ENCODE peak calls at places on chromosomes 11 and 22, in six cellular contexts. R is spleen, T is stomach, W is fibroblast of mammary gland, P is lower leg skin, V is cardiac fibroblast. D is an unnamed sample.

GRCh38 chr11:18347471-18348125 is 25.2 kb downstream of the GTF2H1 start:
- DNase-seq in R (no peak), T (no peak), W (peak), P (no peak), V (no peak), D (no peak)

GRCh38 chr11:112599861-112600533 is 339.3 kb upstream of the PLET1 start:
- DNase-seq in R (no peak), T (no peak), W (no peak), P (no peak), V (peak), D (no peak)

GRCh38 chr11:12272821-12273617 is 104.4 kb upstream of the PARVA start:
- DNase-seq in R (no peak), T (no peak), W (no peak), P (no peak), V (no peak), D (no peak)

GRCh38 chr11:108009497-108010360 is 1.0 kb downstream of the CUL5 start:
- DNase-seq in R (no peak), T (peak), W (peak), P (no peak), V (peak), D (no peak)

GRCh38 chr22:41821449-41822030 is 11.4 kb upstream of the SREBF2 start:
- DNase-seq in R (no peak), T (no peak), W (no peak), P (no peak), V (no peak), D (no peak)

GRCh38 chr22:50696799-50697561 is 24.4 kb downstream of the SHANK3 start:
- DNase-seq in R (peak), T (no peak), W (no peak), P (no peak), V (peak), D (no peak)

GRCh38 chr22:23775779-23776375 is 3.2 kb downstream of the MMP11 start:
- DNase-seq in R (no peak), T (no peak), W (no peak), P (no peak), V (no peak), D (no peak)

GRCh38 chr11:33558097-33558496 is 142.5 kb downstream of the C11orf91 start:
- DNase-seq in R (no peak), T (no peak), W (no peak), P (no peak), V (no peak), D (no peak)

GRCh38 chr11:121482231-121483129 is 29.7 kb upstream of the SORL1-AS1 start:
- DNase-seq in R (no peak), T (no peak), W (no peak), P (no peak), V (peak), D (no peak)

GRCh38 chr11:112884012-112884767 is 77.0 kb upstream of the NCAM1 start:
- DNase-seq in R (no peak), T (no peak), W (no peak), P (no peak), V (no peak), D (no peak)

GRCh38 chr11:121422675-121423074 is 29.4 kb upstream of the SORL1 start:
- DNase-seq in R (no peak), T (no peak), W (no peak), P (no peak), V (no peak), D (no peak)

GRCh38 chr11:69354545-69354897 is 60.6 kb downstream of the MYEOV start:
- DNase-seq in R (no peak), T (no peak), W (no peak), P (no peak), V (no peak), D (no peak)

GRCh38 chr11:117546431-117547160 is 218.9 kb downstream of the CEP164 start:
- DNase-seq in R (no peak), T (no peak), W (no peak), P (no peak), V (no peak), D (no peak)

GRCh38 chr22:36493690-36494110 is 12.3 kb upstream of the TXN2 start:
- DNase-seq in R (peak), T (no peak), W (no peak), P (no peak), V (no peak), D (no peak)

GRCh38 chr11:64877390-64878222 is 815 bp downstream of the EHD1 start:
- DNase-seq in R (peak), T (no peak), W (no peak), P (no peak), V (no peak), D (no peak)

GRCh38 chr11:130881475-130882137 is 34.7 kb downstream of the SNX19 start:
- DNase-seq in R (no peak), T (no peak), W (no peak), P (no peak), V (no peak), D (no peak)

GRCh38 chr11:72752088-72752914 is at the start of gene ARAP1:
- DNase-seq in R (peak), T (peak), W (peak), P (peak), V (peak), D (no peak)

GRCh38 chr11:65973439-65974110 is 12.0 kb downstream of the SART1 start:
- DNase-seq in R (no peak), T (no peak), W (peak), P (no peak), V (no peak), D (no peak)

GRCh38 chr11:44681698-44682097 is 45.1 kb upstream of the TSPAN18 start:
- DNase-seq in R (no peak), T (no peak), W (peak), P (no peak), V (peak), D (no peak)

GRCh38 chr11:14644396-14645246 is 1.0 kb downstream of the PDE3B start:
- DNase-seq in R (peak), T (peak), W (no peak), P (no peak), V (peak), D (peak)

GRCh38 chr11:117300301-117300700 is 9.2 kb downstream of the BACE1-AS start:
- DNase-seq in R (no peak), T (no peak), W (peak), P (no peak), V (peak), D (no peak)

GRCh38 chr11:114738954-114739353 is 60.6 kb downstream of the NXPE2 start:
- DNase-seq in R (no peak), T (peak), W (peak), P (peak), V (peak), D (no peak)

GRCh38 chr11:60899021-60899936 is 7.1 kb downstream of the PRPF19 start:
- DNase-seq in R (no peak), T (peak), W (peak), P (no peak), V (peak), D (no peak)

GRCh38 chr11:69393865-69394233 is 87.6 kb upstream of the LINC01488 start:
- DNase-seq in R (peak), T (no peak), W (no peak), P (no peak), V (no peak), D (no peak)

GRCh38 chr11:100328626-100329340 is 358.3 kb upstream of the ARHGAP42 start:
- DNase-seq in R (no peak), T (no peak), W (peak), P (no peak), V (no peak), D (no peak)
- TF ChIP-seq CTCF in R (no peak), T (no peak), W (no peak), P (no peak), V (no peak), D (no peak)

GRCh38 chr22:18078329-18079041 is 695 bp downstream of the PEX26 start:
- DNase-seq in R (peak), T (peak), W (peak), P (no peak), V (peak), D (no peak)
- TF ChIP-seq CTCF in R (no peak), T (no peak), W (no peak), P (no peak), V (peak), D (peak)

DNA sequence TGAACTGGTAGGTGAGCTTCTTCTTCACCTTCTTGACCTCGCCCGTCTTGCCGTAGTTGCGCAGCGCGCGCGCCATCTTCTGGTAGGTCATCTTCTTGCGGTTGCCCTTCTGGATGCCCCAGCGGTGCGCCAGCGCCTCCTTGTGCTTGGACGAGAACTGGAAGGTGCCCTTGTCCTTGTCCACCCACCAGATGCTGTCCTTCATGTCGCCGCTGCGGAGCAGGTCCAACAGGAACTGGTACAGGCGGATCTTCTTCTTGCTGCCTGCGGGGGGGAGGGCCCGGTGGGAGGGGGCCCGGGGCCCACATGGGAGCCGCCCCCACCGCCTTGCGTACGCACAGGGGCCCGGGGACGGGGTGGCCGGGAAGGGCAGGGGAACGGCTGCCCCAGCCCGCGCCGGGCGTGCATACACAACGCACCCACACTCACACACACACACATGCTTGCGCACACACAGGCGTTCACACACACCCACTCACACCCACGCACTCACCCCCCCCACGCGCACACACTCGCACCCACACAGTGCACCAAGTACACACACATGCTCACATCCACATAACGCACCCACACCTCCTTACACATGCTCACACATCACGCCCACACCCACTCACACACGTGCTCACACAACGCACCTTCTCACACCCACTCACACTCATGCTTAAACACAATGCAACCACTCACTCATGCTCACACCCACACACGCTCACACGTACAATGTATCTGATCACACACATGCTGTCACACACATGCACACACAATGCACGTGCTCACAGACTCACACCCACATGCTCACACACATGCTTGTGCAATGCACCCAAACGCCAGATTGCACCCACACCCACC is 3.0 kb upstream of the MYBPC3 start:
- DNase-seq in R (peak), T (peak), W (peak), P (peak), V (peak), D (peak)
- TF ChIP-seq CTCF in R (peak), T (peak), W (peak), P (no peak), V (peak), D (peak)

GRCh38 chr11:3040881-3041280 is 16.3 kb downstream of the CARS1 start:
- DNase-seq in R (peak), T (no peak), W (no peak), P (no peak), V (no peak), D (no peak)
- TF ChIP-seq CTCF in R (no peak), T (no peak), W (no peak), P (no peak), V (no peak), D (no peak)

DNA sequence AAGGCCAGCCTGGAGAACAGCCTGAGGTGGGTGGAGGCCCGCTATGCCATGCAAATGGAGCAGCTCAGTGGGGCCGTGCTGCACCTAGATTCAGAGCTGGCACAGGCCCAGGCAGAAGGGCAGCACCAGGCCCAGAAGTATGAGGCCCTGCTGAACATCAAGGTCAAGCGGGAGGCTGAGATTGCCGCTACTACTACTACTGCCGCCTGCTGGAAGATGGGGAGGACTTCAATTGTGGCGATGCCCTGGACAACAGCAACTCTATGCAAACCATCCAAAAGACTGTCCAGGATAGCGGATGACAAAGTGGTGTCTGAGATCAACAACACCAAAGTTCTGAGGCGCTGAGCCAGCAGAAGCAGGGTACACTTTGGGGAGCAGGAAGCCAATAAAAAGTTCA is 3.1 kb upstream of the TMEM218 start:
- DNase-seq in R (no peak), T (no peak), W (peak), P (no peak), V (no peak), D (no peak)
- TF ChIP-seq CTCF in R (no peak), T (no peak), W (peak), P (no peak), V (peak), D (peak)

GRCh38 chr11:67489203-67489859 is 6.5 kb downstream of the AIP start:
- DNase-seq in R (no peak), T (no peak), W (no peak), P (no peak), V (no peak), D (no peak)
- TF ChIP-seq CTCF in R (no peak), T (no peak), W (no peak), P (no peak), V (no peak), D (no peak)

GRCh38 chr22:45171830-45172229 is 8.1 kb downstream of the NUP50 start:
- DNase-seq in R (no peak), T (no peak), W (no peak), P (no peak), V (no peak), D (no peak)
- TF ChIP-seq CTCF in R (no peak), T (no peak), W (no peak), P (no peak), V (no peak), D (no peak)

GRCh38 chr22:30607939-30608338 is 965 bp downstream of the TCN2 start:
- DNase-seq in R (no peak), T (no peak), W (no peak), P (no peak), V (no peak), D (no peak)

GRCh38 chr22:30607300-30607930 is 441 bp downstream of the TCN2 start:
- DNase-seq in R (no peak), T (no peak), W (no peak), P (no peak), V (no peak), D (no peak)

GRCh38 chr22:30605449-30606110 is 1.4 kb upstream of the TCN2 start:
- DNase-seq in R (no peak), T (peak), W (peak), P (peak), V (peak), D (no peak)

GRCh38 chr22:30604723-30605122 is 2.3 kb upstream of the TCN2 start:
- DNase-seq in R (no peak), T (no peak), W (no peak), P (no peak), V (no peak), D (no peak)

GRCh38 chr22:30606455-30607299 is at the start of gene TCN2:
- DNase-seq in R (peak), T (peak), W (peak), P (peak), V (peak), D (no peak)
- TF ChIP-seq CTCF in R (no peak), T (peak), W (no peak), P (no peak), V (no peak), D (peak)

GRCh38 chr11:57085604-57086003 is 96.1 kb upstream of the LRRC55 start:
- DNase-seq in R (no peak), T (no peak), W (peak), P (no peak), V (peak), D (no peak)
- TF ChIP-seq CTCF in R (no peak), T (no peak), W (peak), P (no peak), V (peak), D (no peak)